ENCODE peak calls at places on chromosomes 1 and 21, in ten cellular contexts. V is CD8-positive, alpha-beta T cell; C is kidney; J is aorta; X is mesendoderm; M is GM23338; T is thoracic aorta; S is prostate gland; D is mammary epithelial cell; H is heart left ventricle. E is an unnamed sample.

GRCh38 chr1:179867493-179868330 is 9.9 kb downstream of the TOR1AIP2 start:
- DNase-seq in X (peak; percentile 83), S (peak; percentile 25), V (peak; percentile 34), M (peak; percentile 91), J (no peak), D (peak; percentile 25), T (no peak), H (no peak), C (no peak), E (no peak)

GRCh38 chr1:115056395-115056798 is 26.8 kb downstream of the TSHB start:
- DNase-seq in C (peak; percentile 74), D (no peak), J (no peak), V (no peak), M (peak; percentile 84), H (no peak), X (peak; percentile 73), T (no peak), S (no peak), E (no peak)

GRCh38 chr1:66575739-66576138 is 41.8 kb downstream of the SGIP1 start:
- DNase-seq in J (no peak), H (no peak), C (no peak), M (no peak), D (no peak), V (no peak), S (no peak), T (no peak), X (no peak), E (peak; percentile 67)

GRCh38 chr1:41492341-41492848 is 7.9 kb upstream of the EDN2 start:
- DNase-seq in T (no peak), X (peak; percentile 89), S (no peak), C (peak; percentile 52), H (peak; percentile 45), V (no peak), D (no peak), M (peak; percentile 79), J (no peak), E (no peak)

GRCh38 chr21:37435120-37435519 is 68.5 kb downstream of the DYRK1A start:
- DNase-seq in C (no peak), S (no peak), H (no peak), M (peak; percentile 98), J (peak; percentile 61), D (peak; percentile 31), T (no peak), X (peak; percentile 97), V (peak; percentile 34), E (peak; percentile 72)

GRCh38 chr1:245356891-245357585 is 202.3 kb downstream of the KIF26B start:
- DNase-seq in X (no peak), M (no peak), V (no peak), H (no peak), D (no peak), S (no peak), J (no peak), T (no peak), C (no peak), E (no peak)

GRCh38 chr1:166113031-166113430 is 53.8 kb downstream of the FAM78B start:
- DNase-seq in T (no peak), S (no peak), M (no peak), X (no peak), D (no peak), J (no peak), C (no peak), H (no peak), V (no peak), E (no peak)

GRCh38 chr1:244049142-244049968 is 1.7 kb upstream of the ZBTB18 start:
- DNase-seq in C (peak; percentile 83), D (no peak), M (peak; percentile 61), H (peak; percentile 76), S (peak; percentile 19), T (no peak), X (peak; percentile 52), V (peak; percentile 29), J (peak; percentile 60), E (peak; percentile 71)

GRCh38 chr21:31983120-31983519 is 110.3 kb downstream of the HUNK start:
- DNase-seq in S (no peak), T (no peak), J (no peak), H (no peak), V (no peak), C (no peak), X (no peak), D (no peak), M (peak; percentile 21), E (no peak)

GRCh38 chr1:235938714-235939487 is 72.2 kb upstream of the LYST start:
- DNase-seq in T (no peak), V (no peak), H (no peak), S (no peak), J (no peak), X (no peak), D (no peak), M (no peak), C (no peak), E (no peak)

GRCh38 chr1:116429821-116430374 is 56.9 kb downstream of the ATP1A1 start:
- DNase-seq in M (no peak), V (no peak), S (no peak), J (no peak), X (no peak), T (no peak), D (no peak), H (no peak), C (no peak), E (no peak)

GRCh38 chr1:21340230-21340564 is 49.9 kb upstream of the ECE1 start:
- DNase-seq in S (peak; percentile 83), H (peak; percentile 61), M (no peak), T (no peak), D (peak; percentile 11), V (no peak), X (no peak), J (peak; percentile 63), C (no peak), E (peak; percentile 83)
- H3K4me1 ChIP-seq in S (peaks cover 69% of the 10 kb centered on the region), H (peaks cover 56% of the 10 kb centered on the region), M (peaks cover 18% of the 10 kb centered on the region), T (peaks cover 66% of the 10 kb centered on the region), D (peaks cover 33% of the 10 kb centered on the region), V (peaks cover 87% of the 10 kb centered on the region), X (peaks cover 2% of the 10 kb centered on the region), J (peaks cover 2% of the 10 kb centered on the region), C (peaks cover 76% of the 10 kb centered on the region), E (peaks cover 86% of the 10 kb centered on the region)

GRCh38 chr1:240597153-240597745 is 14.7 kb downstream of the GREM2 start:
- DNase-seq in X (no peak), M (no peak), C (no peak), J (no peak), T (no peak), S (no peak), D (no peak), V (no peak), H (no peak), E (no peak)

GRCh38 chr1:240598602-240599001 is 13.4 kb downstream of the GREM2 start:
- DNase-seq in V (no peak), D (no peak), T (no peak), H (no peak), S (no peak), C (no peak), M (no peak), X (no peak), J (no peak), E (no peak)

GRCh38 chr1:240598201-240598600 is 13.8 kb downstream of the GREM2 start:
- DNase-seq in T (no peak), C (no peak), H (no peak), J (no peak), M (no peak), V (no peak), D (no peak), X (no peak), S (no peak), E (no peak)

GRCh38 chr1:240599830-240600229 is 12.1 kb downstream of the GREM2 start:
- DNase-seq in J (no peak), T (no peak), C (no peak), M (no peak), X (no peak), S (no peak), D (no peak), V (no peak), H (no peak), E (no peak)

DNA sequence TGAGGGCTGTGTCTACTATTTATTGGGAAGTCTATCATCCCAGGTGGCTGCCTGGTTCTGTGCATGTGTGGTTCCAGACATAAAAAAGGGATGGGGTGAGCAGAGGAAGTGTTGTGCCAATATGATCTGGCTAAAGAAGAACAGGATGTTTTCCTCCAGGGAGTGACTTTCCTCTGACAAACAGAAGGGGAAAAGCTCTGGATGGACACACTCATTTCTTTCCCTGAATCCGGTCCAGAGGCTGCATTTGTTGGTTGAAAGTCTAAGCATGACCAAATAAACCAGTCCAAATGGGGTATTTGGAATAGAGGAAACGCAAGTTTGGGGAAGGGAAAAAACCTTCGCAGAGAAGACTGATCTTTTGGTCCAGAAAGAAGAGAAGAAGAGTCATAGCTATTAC is 12.7 kb downstream of the GREM2 start:
- DNase-seq in S (no peak), T (no peak), M (no peak), V (no peak), C (no peak), X (no peak), D (no peak), J (no peak), H (no peak), E (no peak)
- H3K4me1 ChIP-seq in S (no peaks in the 10 kb centered on the region), T (no peaks in the 10 kb centered on the region), M (no peaks in the 10 kb centered on the region), V (no peaks in the 10 kb centered on the region), C (no peaks in the 10 kb centered on the region), X (no peaks in the 10 kb centered on the region), D (no peaks in the 10 kb centered on the region), J (no peaks in the 10 kb centered on the region), H (no peaks in the 10 kb centered on the region), E (peaks cover 26% of the 10 kb centered on the region)

DNA sequence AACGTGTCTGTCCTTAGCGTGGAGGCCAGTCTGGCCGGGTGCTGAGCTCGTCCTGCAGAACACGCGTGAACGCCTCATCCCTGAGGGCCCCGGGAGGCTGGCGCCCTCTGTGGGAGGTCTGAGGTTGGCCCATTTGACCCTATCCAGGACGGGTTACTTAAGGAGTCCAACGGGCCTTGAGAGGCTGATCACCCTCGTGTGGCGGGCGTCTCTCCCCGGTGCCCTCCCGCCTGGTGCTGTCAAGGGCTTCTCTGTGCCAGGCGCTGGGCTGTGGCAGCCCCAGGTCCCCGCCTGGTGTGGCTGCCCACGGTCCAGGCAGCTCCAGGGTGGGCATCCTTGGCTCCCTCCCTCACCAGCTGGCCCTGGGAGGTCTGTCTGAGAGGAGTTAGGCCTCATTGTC is 9.7 kb downstream of the SKI start:
- DNase-seq in X (no peak), S (no peak), D (no peak), C (peak; percentile 78), T (no peak), V (no peak), H (no peak), M (peak; percentile 65), J (no peak), E (no peak)
- H3K4me1 ChIP-seq in X (peaks cover 9% of the 10 kb centered on the region), S (peaks cover 54% of the 10 kb centered on the region), D (peaks cover 56% of the 10 kb centered on the region), C (peaks cover 73% of the 10 kb centered on the region), T (peaks cover 89% of the 10 kb centered on the region), V (peaks cover 100% of the 10 kb centered on the region), H (peaks cover 89% of the 10 kb centered on the region), M (peaks cover 15% of the 10 kb centered on the region), J (no peaks in the 10 kb centered on the region), E (peaks cover 100% of the 10 kb centered on the region)

DNA sequence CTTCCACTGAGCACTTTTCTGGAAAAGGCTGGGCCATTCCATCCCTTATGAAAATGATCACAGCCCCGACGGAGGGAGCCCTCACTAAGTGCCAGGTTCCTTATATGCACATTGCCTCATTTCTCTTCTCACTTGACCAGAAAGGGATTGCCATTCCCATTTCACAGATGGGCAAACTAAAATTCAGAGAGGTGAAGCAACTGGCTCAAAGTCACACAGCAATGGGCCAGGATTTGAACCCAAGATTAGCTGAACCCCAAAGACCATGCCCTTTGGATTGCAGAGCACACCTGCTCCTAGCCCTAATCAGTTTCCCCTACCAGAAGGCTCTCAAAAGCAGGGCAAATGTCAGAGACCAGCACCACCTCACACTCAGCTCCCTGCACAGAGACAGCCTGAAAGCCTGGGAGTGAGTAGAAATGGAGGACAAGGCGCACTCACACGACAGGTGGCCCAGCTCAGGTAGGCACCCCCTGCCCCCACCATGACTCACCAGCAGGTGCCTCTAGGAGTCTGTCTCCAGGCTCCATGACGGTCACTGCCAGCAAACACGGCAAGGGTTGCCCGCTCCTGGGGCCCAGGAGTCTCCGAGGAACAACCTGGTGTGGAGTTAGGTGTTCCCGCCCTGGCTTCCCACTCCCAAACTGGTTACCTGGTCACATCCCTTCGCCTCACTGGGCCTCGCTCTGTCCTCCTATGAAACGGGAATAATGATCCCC is 21.7 kb downstream of the SDC3 start:
- DNase-seq in C (no peak), M (no peak), X (no peak), S (no peak), V (no peak), T (no peak), J (no peak), D (no peak), H (no peak), E (no peak)
- H3K4me1 ChIP-seq in C (peaks cover 24% of the 10 kb centered on the region), M (peaks cover 15% of the 10 kb centered on the region), X (no peaks in the 10 kb centered on the region), S (peaks cover 6% of the 10 kb centered on the region), V (no peaks in the 10 kb centered on the region), T (peaks cover 14% of the 10 kb centered on the region), J (peaks cover 2% of the 10 kb centered on the region), D (no peaks in the 10 kb centered on the region), H (peaks cover 23% of the 10 kb centered on the region), E (peaks cover 100% of the 10 kb centered on the region)

E was measured in sigmoid colon.